ENCODE peak calls at places on chromosomes 12 and 14, in nine cellular contexts. H is suprapubic skin, W is A549, C is endothelial cell of umbilical vein, G is stomach, Z is thyroid gland, U is Peyer's patch, Q is IMR-90, P is ovary. O is an unnamed sample.

GRCh38 chr14:96274122-96274910 is 18.3 kb downstream of the BDKRB1 start:
- DNase-seq in Z (no peak), G (no peak), H (no peak), U (no peak), W (no peak), C (no peak), P (no peak), Q (peak; percentile 97), O (no peak)

GRCh38 chr12:44532940-44533339 is 343.2 kb downstream of the NELL2 start:
- DNase-seq in C (no peak), U (no peak), G (no peak), P (no peak), Q (no peak), W (no peak), Z (no peak), H (no peak), O (no peak)

GRCh38 chr14:70724944-70725343 is 83.2 kb downstream of the TTC9 start:
- DNase-seq in P (no peak), Q (no peak), G (no peak), U (no peak), C (no peak), Z (no peak), H (no peak), W (no peak), O (no peak)

GRCh38 chr12:67750528-67751183 is 102.1 kb downstream of the DYRK2 start:
- DNase-seq in C (no peak), G (no peak), P (no peak), Q (no peak), U (no peak), Z (no peak), H (no peak), W (no peak), O (no peak)

GRCh38 chr14:99520571-99521081 is 39.4 kb downstream of the CCNK start:
- DNase-seq in Q (no peak), C (no peak), Z (peak; percentile 0), G (no peak), U (peak; percentile 37), W (no peak), H (no peak), P (peak; percentile 28), O (no peak)

GRCh38 chr12:3170423-3171194 is 93.4 kb downstream of the TSPAN9 start:
- DNase-seq in Q (peak; percentile 97), W (peak; percentile 84), U (no peak), G (no peak), Z (no peak), C (peak; percentile 19), P (no peak), H (no peak), O (no peak)

GRCh38 chr12:119328111-119328510 is 6.4 kb upstream of the CCDC60 start:
- DNase-seq in U (no peak), Z (no peak), C (no peak), Q (no peak), P (no peak), W (peak; percentile 12), H (no peak), G (no peak), O (peak; percentile 54)

GRCh38 chr12:67052981-67053380 is 216.2 kb upstream of the CAND1 start:
- DNase-seq in Z (no peak), Q (no peak), C (no peak), G (no peak), P (no peak), H (no peak), U (no peak), W (no peak), O (no peak)

GRCh38 chr12:77553976-77554619 is 276.6 kb upstream of the NAV3 start:
- DNase-seq in P (no peak), Q (no peak), H (no peak), C (no peak), Z (no peak), W (no peak), G (no peak), U (no peak), O (no peak)

GRCh38 chr14:104725772-104726548 is 1.9 kb downstream of the ADSS1 start:
- DNase-seq in G (no peak), P (no peak), Q (no peak), U (no peak), W (no peak), Z (no peak), H (no peak), C (no peak), O (no peak)

GRCh38 chr14:104726600-104727451 is 2.8 kb downstream of the ADSS1 start:
- DNase-seq in U (no peak), H (no peak), C (no peak), Q (no peak), G (no peak), P (no peak), W (peak; percentile 26), Z (no peak), O (no peak)

GRCh38 chr14:104724407-104724980 is 465 bp downstream of the ADSS1 start:
- DNase-seq in U (peak; percentile 68), P (peak; percentile 54), W (peak; percentile 38), H (no peak), G (peak; percentile 53), Q (no peak), C (peak; percentile 28), Z (peak; percentile 52), O (no peak)

GRCh38 chr14:104723651-104724406 is at the start of gene ADSS1:
- DNase-seq in W (peak; percentile 70), U (peak; percentile 87), Z (peak; percentile 70), P (peak; percentile 61), G (peak; percentile 68), C (peak; percentile 46), H (no peak), Q (no peak), O (peak; percentile 81)

GRCh38 chr14:104724981-104725771 is 1.1 kb downstream of the ADSS1 start:
- DNase-seq in P (no peak), Q (no peak), G (peak; percentile 45), U (no peak), W (peak; percentile 59), C (no peak), Z (peak; percentile 35), H (no peak), O (no peak)
- TF ChIP-seq POLR2A in P (no peak), Q (no peak), G (no peak), U (no peak), W (no peak), C (no peak), Z (no peak), H (no peak), O (no peak)

DNA sequence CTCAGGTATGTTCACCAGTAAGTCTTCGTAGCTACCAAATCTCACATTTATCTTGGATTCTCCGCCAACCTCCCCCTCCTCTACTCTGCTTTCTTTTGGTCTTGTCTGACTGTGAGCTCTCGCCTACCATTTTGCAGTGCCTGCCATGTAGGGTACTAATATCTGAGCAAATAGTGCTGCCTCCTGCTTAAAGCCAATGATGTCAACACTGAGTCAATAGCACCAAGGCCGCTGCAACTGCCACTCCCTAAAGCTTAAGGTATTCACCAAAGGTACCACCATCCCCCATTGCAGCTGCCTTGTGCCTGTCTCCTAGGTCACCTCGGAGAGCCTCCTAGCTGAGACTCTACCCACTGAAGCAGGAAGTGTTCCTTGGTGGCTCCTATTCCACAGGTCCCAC is 114.8 kb upstream of the FUT8 start:
- DNase-seq in Z (no peak), G (peak; percentile 78), Q (no peak), H (no peak), W (peak; percentile 30), U (no peak), P (no peak), C (no peak), O (no peak)
- TF ChIP-seq POLR2A in Z (no peak), G (no peak), Q (no peak), H (no peak), W (no peak), U (no peak), P (no peak), C (no peak), O (no peak)

GRCh38 chr14:73784065-73784987 is 67.3 kb upstream of the PTGR2 start:
- DNase-seq in W (no peak), U (peak; percentile 41), Z (peak; percentile 36), Q (peak; percentile 70), P (no peak), C (no peak), H (no peak), G (peak; percentile 73), O (no peak)

GRCh38 chr14:73786632-73786941 is 65.0 kb upstream of the PTGR2 start:
- DNase-seq in G (peak; percentile 46), Z (peak; percentile 50), P (peak; percentile 59), C (peak; percentile 29), H (no peak), W (no peak), U (no peak), Q (peak; percentile 40), O (no peak)

GRCh38 chr14:73785336-73785833 is 66.2 kb upstream of the PTGR2 start:
- DNase-seq in G (no peak), W (no peak), P (no peak), Q (peak; percentile 93), U (peak; percentile 44), H (no peak), C (peak; percentile 75), Z (peak; percentile 75), O (peak; percentile 48)

GRCh38 chr14:73785834-73786631 is 65.6 kb upstream of the PTGR2 start:
- DNase-seq in P (peak; percentile 75), H (peak; percentile 92), U (peak; percentile 84), G (peak; percentile 79), Q (peak; percentile 96), Z (peak; percentile 79), C (peak; percentile 84), W (peak; percentile 60), O (peak; percentile 93)

DNA sequence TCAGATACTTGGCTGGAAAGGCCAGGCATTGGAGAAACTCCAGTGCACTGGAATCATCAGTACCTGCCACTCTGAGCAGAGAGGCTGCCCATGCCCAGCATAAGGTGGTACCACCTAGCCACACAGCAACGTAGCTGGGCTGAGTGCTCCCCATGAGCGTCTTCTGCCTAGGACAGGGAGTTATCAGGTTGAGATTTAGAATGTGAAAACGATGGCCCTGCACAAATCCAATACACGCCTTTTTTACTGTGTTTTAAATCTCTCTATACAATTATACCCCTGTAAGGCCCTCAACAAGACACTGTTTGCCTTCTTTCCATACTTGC is 66.7 kb upstream of the PTGR2 start:
- DNase-seq in G (no peak), Z (peak; percentile 61), C (no peak), P (no peak), W (no peak), U (peak; percentile 45), H (no peak), Q (no peak), O (no peak)
- TF ChIP-seq POLR2A in G (no peak), Z (no peak), C (no peak), P (no peak), W (no peak), U (no peak), H (no peak), Q (no peak), O (no peak)

GRCh38 chr12:52203126-52203921 is 11.5 kb upstream of the KRT80 start:
- DNase-seq in H (no peak), C (no peak), Z (peak; percentile 63), P (peak; percentile 54), W (peak; percentile 66), Q (peak; percentile 77), U (peak; percentile 67), G (peak; percentile 36), O (no peak)
- TF ChIP-seq POLR2A in H (no peak), C (no peak), Z (no peak), P (no peak), W (no peak), Q (no peak), U (no peak), G (no peak), O (no peak)

GRCh38 chr12:85782711-85783110 is 53.5 kb downstream of the RASSF9 start:
- DNase-seq in Q (no peak), W (no peak), G (no peak), Z (no peak), C (no peak), U (no peak), H (no peak), P (no peak), O (no peak)
- TF ChIP-seq POLR2A in Q (no peak), W (no peak), G (no peak), Z (no peak), C (no peak), U (no peak), H (no peak), P (no peak), O (no peak)